ENCODE peak calls at places on chromosomes 6 and 20, in ten cellular contexts. One of them, this sample, is unnamed.

GRCh38 chr20:24959591-24960301 is 10.7 kb downstream of the CST7 start:
- DNase-seq in heart right ventricle: no peak
- DNase-seq in kidney tubule cell: no peak
- DNase-seq in anterior cingulate cortex: no peak
- DNase-seq in mesothelial cell of epicardium: no peak
- DNase-seq in astrocyte: no peak
- DNase-seq in Peyer's patch: no peak
- DNase-seq in effector memory CD4-positive, alpha-beta T cell: no peak
- DNase-seq in T-helper 2 cell: no peak
- DNase-seq in activated CD8-positive, alpha-beta memory T cell treated with anti-CD3 and anti-CD28 coated beads for 1 hour: no peak
- DNase-seq in this sample: no peak

GRCh38 chr20:59925894-59926293 is 7.5 kb downstream of the SYCP2 start:
- DNase-seq in astrocyte: no peak
- DNase-seq in mesothelial cell of epicardium: no peak
- DNase-seq in activated CD8-positive, alpha-beta memory T cell treated with anti-CD3 and anti-CD28 coated beads for 1 hour: no peak
- DNase-seq in kidney tubule cell: no peak
- DNase-seq in effector memory CD4-positive, alpha-beta T cell: no peak
- DNase-seq in Peyer's patch: no peak
- DNase-seq in heart right ventricle: no peak
- DNase-seq in anterior cingulate cortex: no peak
- DNase-seq in T-helper 2 cell: no peak
- DNase-seq in this sample: no peak

GRCh38 chr20:22801528-22801927 is 217.2 kb upstream of the FOXA2 start:
- DNase-seq in activated CD8-positive, alpha-beta memory T cell treated with anti-CD3 and anti-CD28 coated beads for 1 hour: no peak
- DNase-seq in mesothelial cell of epicardium: no peak
- DNase-seq in T-helper 2 cell: no peak
- DNase-seq in anterior cingulate cortex: no peak
- DNase-seq in heart right ventricle: no peak
- DNase-seq in Peyer's patch: no peak
- DNase-seq in kidney tubule cell: no peak
- DNase-seq in astrocyte: no peak
- DNase-seq in effector memory CD4-positive, alpha-beta T cell: no peak
- DNase-seq in this sample: peak

GRCh38 chr20:25224941-25225340 is 22.9 kb upstream of the PYGB start:
- DNase-seq in Peyer's patch: no peak
- DNase-seq in heart right ventricle: no peak
- DNase-seq in kidney tubule cell: no peak
- DNase-seq in effector memory CD4-positive, alpha-beta T cell: no peak
- DNase-seq in activated CD8-positive, alpha-beta memory T cell treated with anti-CD3 and anti-CD28 coated beads for 1 hour: no peak
- DNase-seq in astrocyte: no peak
- DNase-seq in mesothelial cell of epicardium: no peak
- DNase-seq in T-helper 2 cell: no peak
- DNase-seq in anterior cingulate cortex: no peak
- DNase-seq in this sample: no peak

GRCh38 chr6:6592836-6593235 is 4.3 kb downstream of the LY86 start:
- DNase-seq in kidney tubule cell: no peak
- DNase-seq in astrocyte: no peak
- DNase-seq in activated CD8-positive, alpha-beta memory T cell treated with anti-CD3 and anti-CD28 coated beads for 1 hour: no peak
- DNase-seq in mesothelial cell of epicardium: no peak
- DNase-seq in T-helper 2 cell: no peak
- DNase-seq in heart right ventricle: no peak
- DNase-seq in anterior cingulate cortex: no peak
- DNase-seq in effector memory CD4-positive, alpha-beta T cell: no peak
- DNase-seq in Peyer's patch: no peak
- DNase-seq in this sample: no peak

GRCh38 chr6:25359191-25359861 is 80.2 kb downstream of the CARMIL1 start:
- DNase-seq in anterior cingulate cortex: no peak
- DNase-seq in Peyer's patch: no peak
- DNase-seq in kidney tubule cell: peak
- DNase-seq in astrocyte: peak
- DNase-seq in activated CD8-positive, alpha-beta memory T cell treated with anti-CD3 and anti-CD28 coated beads for 1 hour: no peak
- DNase-seq in mesothelial cell of epicardium: no peak
- DNase-seq in T-helper 2 cell: no peak
- DNase-seq in heart right ventricle: peak
- DNase-seq in effector memory CD4-positive, alpha-beta T cell: no peak
- DNase-seq in this sample: no peak

GRCh38 chr6:66128676-66129075 is 421.6 kb upstream of the EYS start:
- DNase-seq in effector memory CD4-positive, alpha-beta T cell: no peak
- DNase-seq in anterior cingulate cortex: no peak
- DNase-seq in kidney tubule cell: no peak
- DNase-seq in activated CD8-positive, alpha-beta memory T cell treated with anti-CD3 and anti-CD28 coated beads for 1 hour: no peak
- DNase-seq in mesothelial cell of epicardium: no peak
- DNase-seq in heart right ventricle: no peak
- DNase-seq in astrocyte: no peak
- DNase-seq in Peyer's patch: no peak
- DNase-seq in T-helper 2 cell: no peak
- DNase-seq in this sample: no peak

GRCh38 chr6:41536884-41537347 is 9.3 kb upstream of the FOXP4 start:
- DNase-seq in Peyer's patch: no peak
- DNase-seq in activated CD8-positive, alpha-beta memory T cell treated with anti-CD3 and anti-CD28 coated beads for 1 hour: no peak
- DNase-seq in anterior cingulate cortex: no peak
- DNase-seq in kidney tubule cell: peak
- DNase-seq in T-helper 2 cell: no peak
- DNase-seq in mesothelial cell of epicardium: no peak
- DNase-seq in astrocyte: no peak
- DNase-seq in effector memory CD4-positive, alpha-beta T cell: no peak
- DNase-seq in heart right ventricle: peak
- DNase-seq in this sample: peak

GRCh38 chr6:31042801-31043200 is 32.5 kb downstream of the MUC22 start:
- DNase-seq in activated CD8-positive, alpha-beta memory T cell treated with anti-CD3 and anti-CD28 coated beads for 1 hour: no peak
- DNase-seq in anterior cingulate cortex: no peak
- DNase-seq in astrocyte: peak
- DNase-seq in effector memory CD4-positive, alpha-beta T cell: no peak
- DNase-seq in Peyer's patch: peak
- DNase-seq in heart right ventricle: peak
- DNase-seq in T-helper 2 cell: no peak
- DNase-seq in kidney tubule cell: peak
- DNase-seq in mesothelial cell of epicardium: no peak
- DNase-seq in this sample: no peak

GRCh38 chr6:116528800-116529199 is 16.7 kb downstream of the TRAPPC3L start:
- DNase-seq in activated CD8-positive, alpha-beta memory T cell treated with anti-CD3 and anti-CD28 coated beads for 1 hour: no peak
- DNase-seq in effector memory CD4-positive, alpha-beta T cell: no peak
- DNase-seq in anterior cingulate cortex: no peak
- DNase-seq in Peyer's patch: no peak
- DNase-seq in mesothelial cell of epicardium: no peak
- DNase-seq in heart right ventricle: no peak
- DNase-seq in kidney tubule cell: no peak
- DNase-seq in T-helper 2 cell: no peak
- DNase-seq in astrocyte: peak
- DNase-seq in this sample: no peak

GRCh38 chr20:46731770-46732169 is 22.3 kb downstream of the SLC2A10 start:
- DNase-seq in heart right ventricle: no peak
- DNase-seq in mesothelial cell of epicardium: no peak
- DNase-seq in T-helper 2 cell: no peak
- DNase-seq in astrocyte: no peak
- DNase-seq in anterior cingulate cortex: no peak
- DNase-seq in kidney tubule cell: no peak
- DNase-seq in Peyer's patch: no peak
- DNase-seq in effector memory CD4-positive, alpha-beta T cell: no peak
- DNase-seq in activated CD8-positive, alpha-beta memory T cell treated with anti-CD3 and anti-CD28 coated beads for 1 hour: no peak
- DNase-seq in this sample: no peak

GRCh38 chr6:56329296-56330050 is 82.1 kb upstream of the COL21A1 start:
- DNase-seq in anterior cingulate cortex: no peak
- DNase-seq in T-helper 2 cell: no peak
- DNase-seq in heart right ventricle: no peak
- DNase-seq in effector memory CD4-positive, alpha-beta T cell: no peak
- DNase-seq in activated CD8-positive, alpha-beta memory T cell treated with anti-CD3 and anti-CD28 coated beads for 1 hour: no peak
- DNase-seq in kidney tubule cell: peak
- DNase-seq in mesothelial cell of epicardium: no peak
- DNase-seq in Peyer's patch: no peak
- DNase-seq in astrocyte: peak
- DNase-seq in this sample: peak

GRCh38 chr6:11796819-11797218 is 18.2 kb upstream of the ADTRP start:
- DNase-seq in Peyer's patch: no peak
- DNase-seq in activated CD8-positive, alpha-beta memory T cell treated with anti-CD3 and anti-CD28 coated beads for 1 hour: no peak
- DNase-seq in anterior cingulate cortex: no peak
- DNase-seq in heart right ventricle: no peak
- DNase-seq in effector memory CD4-positive, alpha-beta T cell: no peak
- DNase-seq in astrocyte: no peak
- DNase-seq in kidney tubule cell: no peak
- DNase-seq in mesothelial cell of epicardium: no peak
- DNase-seq in T-helper 2 cell: no peak
- DNase-seq in this sample: no peak

GRCh38 chr6:15430947-15431405 is 185.1 kb downstream of the JARID2 start:
- DNase-seq in activated CD8-positive, alpha-beta memory T cell treated with anti-CD3 and anti-CD28 coated beads for 1 hour: no peak
- DNase-seq in Peyer's patch: no peak
- DNase-seq in astrocyte: no peak
- DNase-seq in heart right ventricle: no peak
- DNase-seq in anterior cingulate cortex: no peak
- DNase-seq in T-helper 2 cell: no peak
- DNase-seq in effector memory CD4-positive, alpha-beta T cell: no peak
- DNase-seq in mesothelial cell of epicardium: no peak
- DNase-seq in kidney tubule cell: no peak
- DNase-seq in this sample: no peak

GRCh38 chr6:63476302-63476701 is 96.0 kb upstream of the LOC128125822 start:
- DNase-seq in astrocyte: no peak
- DNase-seq in activated CD8-positive, alpha-beta memory T cell treated with anti-CD3 and anti-CD28 coated beads for 1 hour: no peak
- DNase-seq in T-helper 2 cell: no peak
- DNase-seq in heart right ventricle: no peak
- DNase-seq in effector memory CD4-positive, alpha-beta T cell: no peak
- DNase-seq in anterior cingulate cortex: no peak
- DNase-seq in Peyer's patch: no peak
- DNase-seq in kidney tubule cell: no peak
- DNase-seq in mesothelial cell of epicardium: no peak
- DNase-seq in this sample: no peak

GRCh38 chr6:145735356-145736165 is at the start of gene EPM2A:
- DNase-seq in astrocyte: peak
- DNase-seq in kidney tubule cell: peak
- DNase-seq in activated CD8-positive, alpha-beta memory T cell treated with anti-CD3 and anti-CD28 coated beads for 1 hour: peak
- DNase-seq in mesothelial cell of epicardium: peak
- DNase-seq in anterior cingulate cortex: peak
- DNase-seq in effector memory CD4-positive, alpha-beta T cell: peak
- DNase-seq in heart right ventricle: peak
- DNase-seq in Peyer's patch: peak
- DNase-seq in T-helper 2 cell: peak
- DNase-seq in this sample: peak

GRCh38 chr6:107275330-107275865 is 160.1 kb upstream of the BEND3 start:
- DNase-seq in T-helper 2 cell: no peak
- DNase-seq in heart right ventricle: no peak
- DNase-seq in effector memory CD4-positive, alpha-beta T cell: no peak
- DNase-seq in anterior cingulate cortex: no peak
- DNase-seq in kidney tubule cell: peak
- DNase-seq in Peyer's patch: no peak
- DNase-seq in mesothelial cell of epicardium: no peak
- DNase-seq in astrocyte: no peak
- DNase-seq in activated CD8-positive, alpha-beta memory T cell treated with anti-CD3 and anti-CD28 coated beads for 1 hour: no peak
- DNase-seq in this sample: no peak

GRCh38 chr6:39897699-39898098 is 36.6 kb downstream of the MOCS1 start:
- DNase-seq in activated CD8-positive, alpha-beta memory T cell treated with anti-CD3 and anti-CD28 coated beads for 1 hour: no peak
- DNase-seq in T-helper 2 cell: no peak
- DNase-seq in anterior cingulate cortex: no peak
- DNase-seq in kidney tubule cell: peak
- DNase-seq in heart right ventricle: no peak
- DNase-seq in effector memory CD4-positive, alpha-beta T cell: no peak
- DNase-seq in Peyer's patch: no peak
- DNase-seq in mesothelial cell of epicardium: no peak
- DNase-seq in astrocyte: no peak
- DNase-seq in this sample: no peak

GRCh38 chr6:51477912-51478311 is 609.5 kb downstream of the PKHD1 start:
- DNase-seq in mesothelial cell of epicardium: no peak
- DNase-seq in T-helper 2 cell: no peak
- DNase-seq in activated CD8-positive, alpha-beta memory T cell treated with anti-CD3 and anti-CD28 coated beads for 1 hour: no peak
- DNase-seq in kidney tubule cell: no peak
- DNase-seq in Peyer's patch: no peak
- DNase-seq in anterior cingulate cortex: no peak
- DNase-seq in effector memory CD4-positive, alpha-beta T cell: no peak
- DNase-seq in heart right ventricle: no peak
- DNase-seq in astrocyte: no peak
- DNase-seq in this sample: no peak

GRCh38 chr6:143515766-143516355 is 4.3 kb upstream of the FUCA2 start:
- DNase-seq in mesothelial cell of epicardium: no peak
- DNase-seq in astrocyte: no peak
- DNase-seq in T-helper 2 cell: no peak
- DNase-seq in heart right ventricle: no peak
- DNase-seq in effector memory CD4-positive, alpha-beta T cell: no peak
- DNase-seq in anterior cingulate cortex: no peak
- DNase-seq in activated CD8-positive, alpha-beta memory T cell treated with anti-CD3 and anti-CD28 coated beads for 1 hour: no peak
- DNase-seq in kidney tubule cell: no peak
- DNase-seq in Peyer's patch: no peak
- DNase-seq in this sample: no peak

GRCh38 chr20:46151936-46152335 is 33.8 kb downstream of the CD40 start:
- DNase-seq in T-helper 2 cell: no peak
- DNase-seq in activated CD8-positive, alpha-beta memory T cell treated with anti-CD3 and anti-CD28 coated beads for 1 hour: no peak
- DNase-seq in heart right ventricle: no peak
- DNase-seq in anterior cingulate cortex: no peak
- DNase-seq in mesothelial cell of epicardium: no peak
- DNase-seq in astrocyte: no peak
- DNase-seq in Peyer's patch: no peak
- DNase-seq in kidney tubule cell: no peak
- DNase-seq in effector memory CD4-positive, alpha-beta T cell: no peak
- DNase-seq in this sample: no peak

GRCh38 chr6:83429857-83430605 is 820 bp downstream of the ME1 start:
- DNase-seq in activated CD8-positive, alpha-beta memory T cell treated with anti-CD3 and anti-CD28 coated beads for 1 hour: no peak
- DNase-seq in Peyer's patch: no peak
- DNase-seq in effector memory CD4-positive, alpha-beta T cell: no peak
- DNase-seq in kidney tubule cell: peak
- DNase-seq in heart right ventricle: no peak
- DNase-seq in anterior cingulate cortex: no peak
- DNase-seq in mesothelial cell of epicardium: no peak
- DNase-seq in T-helper 2 cell: no peak
- DNase-seq in astrocyte: peak
- DNase-seq in this sample: no peak